ENCODE peak calls at places on chromosome 9, in eight cellular contexts. One of them, this sample, is unnamed.
A peak's percentile ranks its signal among the peaks of the same experiment; 100 is the strongest.

GRCh38 chr9:129610473-129611301 is 10.2 kb downstream of the C9orf50 start:
- DNase-seq in SHP77: peak; percentile 64
- DNase-seq in HEK293T: peak; percentile 85
- DNase-seq in GOT3: no peak
- DNase-seq in aorta: peak; percentile 87
- DNase-seq in activated B cell treated with CpG ODN at 0.5 μM for 24 hours: peak; percentile 75
- DNase-seq in spleen: peak; percentile 94
- DNase-seq in AG10803: peak; percentile 58
- DNase-seq in this sample: peak; percentile 83

GRCh38 chr9:133269537-133270357 is 5.3 kb downstream of the ABO start:
- DNase-seq in activated B cell treated with CpG ODN at 0.5 μM for 24 hours: no peak
- DNase-seq in aorta: no peak
- DNase-seq in GOT3: no peak
- DNase-seq in AG10803: no peak
- DNase-seq in HEK293T: no peak
- DNase-seq in SHP77: no peak
- DNase-seq in spleen: no peak
- DNase-seq in this sample: no peak

GRCh38 chr9:115733318-115733717 is 420.3 kb upstream of the PAPPA start:
- DNase-seq in aorta: no peak
- DNase-seq in HEK293T: no peak
- DNase-seq in activated B cell treated with CpG ODN at 0.5 μM for 24 hours: no peak
- DNase-seq in GOT3: no peak
- DNase-seq in SHP77: no peak
- DNase-seq in AG10803: no peak
- DNase-seq in spleen: no peak
- DNase-seq in this sample: peak; percentile 26

GRCh38 chr9:132372177-132373095 is 17.6 kb upstream of the SETX start:
- DNase-seq in aorta: peak; percentile 81
- DNase-seq in activated B cell treated with CpG ODN at 0.5 μM for 24 hours: no peak
- DNase-seq in SHP77: no peak
- DNase-seq in spleen: peak; percentile 81
- DNase-seq in HEK293T: no peak
- DNase-seq in GOT3: no peak
- DNase-seq in AG10803: no peak
- DNase-seq in this sample: peak; percentile 67

GRCh38 chr9:21428235-21428634 is 12.0 kb upstream of the IFNA1 start:
- DNase-seq in activated B cell treated with CpG ODN at 0.5 μM for 24 hours: no peak
- DNase-seq in spleen: no peak
- DNase-seq in AG10803: no peak
- DNase-seq in GOT3: no peak
- DNase-seq in SHP77: no peak
- DNase-seq in HEK293T: no peak
- DNase-seq in aorta: no peak
- DNase-seq in this sample: no peak

GRCh38 chr9:89863141-89863540 is 258.3 kb downstream of the GADD45G start:
- DNase-seq in aorta: no peak
- DNase-seq in AG10803: no peak
- DNase-seq in GOT3: no peak
- DNase-seq in activated B cell treated with CpG ODN at 0.5 μM for 24 hours: no peak
- DNase-seq in spleen: peak; percentile 30
- DNase-seq in SHP77: no peak
- DNase-seq in HEK293T: no peak
- DNase-seq in this sample: no peak

GRCh38 chr9:37952731-37953130 is 48.8 kb upstream of the SLC25A51 start:
- DNase-seq in SHP77: no peak
- DNase-seq in aorta: no peak
- DNase-seq in GOT3: no peak
- DNase-seq in HEK293T: no peak
- DNase-seq in AG10803: peak; percentile 65
- DNase-seq in activated B cell treated with CpG ODN at 0.5 μM for 24 hours: no peak
- DNase-seq in spleen: no peak
- DNase-seq in this sample: no peak

GRCh38 chr9:104831681-104832080 is 67.8 kb downstream of the NIPSNAP3B start:
- DNase-seq in SHP77: no peak
- DNase-seq in AG10803: peak; percentile 60
- DNase-seq in spleen: no peak
- DNase-seq in HEK293T: no peak
- DNase-seq in aorta: no peak
- DNase-seq in activated B cell treated with CpG ODN at 0.5 μM for 24 hours: no peak
- DNase-seq in GOT3: no peak
- DNase-seq in this sample: no peak

GRCh38 chr9:126612813-126613641 is 701 bp upstream of the LMX1B start:
- DNase-seq in GOT3: no peak
- DNase-seq in activated B cell treated with CpG ODN at 0.5 μM for 24 hours: no peak
- DNase-seq in AG10803: no peak
- DNase-seq in SHP77: no peak
- DNase-seq in HEK293T: peak; percentile 26
- DNase-seq in aorta: no peak
- DNase-seq in spleen: no peak
- DNase-seq in this sample: no peak

GRCh38 chr9:78541868-78542267 is 244.9 kb downstream of the PSAT1 start:
- DNase-seq in GOT3: no peak
- DNase-seq in aorta: no peak
- DNase-seq in SHP77: no peak
- DNase-seq in AG10803: no peak
- DNase-seq in spleen: no peak
- DNase-seq in activated B cell treated with CpG ODN at 0.5 μM for 24 hours: no peak
- DNase-seq in HEK293T: no peak
- DNase-seq in this sample: no peak

GRCh38 chr9:137435980-137436760 is 5.0 kb downstream of the ENTPD8 start:
- DNase-seq in HEK293T: no peak
- DNase-seq in activated B cell treated with CpG ODN at 0.5 μM for 24 hours: no peak
- DNase-seq in SHP77: no peak
- DNase-seq in aorta: peak; percentile 87
- DNase-seq in GOT3: peak; percentile 7
- DNase-seq in spleen: peak; percentile 75
- DNase-seq in AG10803: peak; percentile 69
- DNase-seq in this sample: no peak

GRCh38 chr9:130756460-130757152 is 63.0 kb downstream of the EXOSC2 start:
- DNase-seq in spleen: no peak
- DNase-seq in GOT3: no peak
- DNase-seq in activated B cell treated with CpG ODN at 0.5 μM for 24 hours: no peak
- DNase-seq in HEK293T: no peak
- DNase-seq in AG10803: no peak
- DNase-seq in SHP77: no peak
- DNase-seq in aorta: no peak
- DNase-seq in this sample: no peak

GRCh38 chr9:35519697-35520403 is 29.9 kb downstream of the RUSC2 start:
- DNase-seq in GOT3: no peak
- DNase-seq in activated B cell treated with CpG ODN at 0.5 μM for 24 hours: no peak
- DNase-seq in HEK293T: no peak
- DNase-seq in aorta: no peak
- DNase-seq in SHP77: no peak
- DNase-seq in AG10803: no peak
- DNase-seq in spleen: no peak
- DNase-seq in this sample: no peak

GRCh38 chr9:121598167-121599000 is 53.0 kb upstream of the DAB2IP start:
- DNase-seq in aorta: peak; percentile 73
- DNase-seq in activated B cell treated with CpG ODN at 0.5 μM for 24 hours: no peak
- DNase-seq in spleen: no peak
- DNase-seq in SHP77: no peak
- DNase-seq in GOT3: no peak
- DNase-seq in AG10803: peak; percentile 85
- DNase-seq in HEK293T: peak; percentile 86
- DNase-seq in this sample: no peak

GRCh38 chr9:113882181-113882580 is 6.1 kb downstream of the ZNF618 start:
- DNase-seq in activated B cell treated with CpG ODN at 0.5 μM for 24 hours: no peak
- DNase-seq in SHP77: no peak
- DNase-seq in GOT3: no peak
- DNase-seq in AG10803: no peak
- DNase-seq in HEK293T: no peak
- DNase-seq in spleen: no peak
- DNase-seq in aorta: no peak
- DNase-seq in this sample: no peak

GRCh38 chr9:129687391-129687790 is 21.9 kb downstream of the PRRX2 start:
- DNase-seq in SHP77: no peak
- DNase-seq in GOT3: no peak
- DNase-seq in AG10803: no peak
- DNase-seq in HEK293T: no peak
- DNase-seq in aorta: no peak
- DNase-seq in activated B cell treated with CpG ODN at 0.5 μM for 24 hours: no peak
- DNase-seq in spleen: no peak
- DNase-seq in this sample: no peak

GRCh38 chr9:75146229-75146628 is 57.9 kb downstream of the OSTF1 start:
- DNase-seq in HEK293T: no peak
- DNase-seq in aorta: no peak
- DNase-seq in GOT3: no peak
- DNase-seq in AG10803: peak; percentile 56
- DNase-seq in activated B cell treated with CpG ODN at 0.5 μM for 24 hours: no peak
- DNase-seq in spleen: no peak
- DNase-seq in SHP77: no peak
- DNase-seq in this sample: no peak

GRCh38 chr9:20552874-20553624 is 69.2 kb downstream of the MLLT3 start:
- DNase-seq in GOT3: no peak
- DNase-seq in SHP77: no peak
- DNase-seq in HEK293T: no peak
- DNase-seq in spleen: no peak
- DNase-seq in AG10803: peak; percentile 39
- DNase-seq in aorta: no peak
- DNase-seq in activated B cell treated with CpG ODN at 0.5 μM for 24 hours: no peak
- DNase-seq in this sample: no peak

This sample was measured in A673.